ENCODE peak calls at places on chromosomes 11 and 22, in five cellular contexts. One of them, this sample, is unnamed.

GRCh38 chr22:20583471-20583922 is 76.1 kb downstream of the MED15 start:
- DNase-seq in CD8-positive, alpha-beta T cell: no peak
- DNase-seq in CD4-positive, alpha-beta memory T cell: no peak
- DNase-seq in keratinocyte: no peak
- DNase-seq in testis: no peak
- DNase-seq in this sample: no peak

GRCh38 chr11:104462346-104462745 is 298.4 kb upstream of the PDGFD start:
- DNase-seq in CD4-positive, alpha-beta memory T cell: no peak
- DNase-seq in CD8-positive, alpha-beta T cell: no peak
- DNase-seq in testis: no peak
- DNase-seq in keratinocyte: no peak
- DNase-seq in this sample: no peak

GRCh38 chr11:93547768-93548167 is 4.6 kb upstream of the SMCO4 start:
- DNase-seq in keratinocyte: no peak
- DNase-seq in testis: no peak
- DNase-seq in CD4-positive, alpha-beta memory T cell: no peak
- DNase-seq in CD8-positive, alpha-beta T cell: no peak
- DNase-seq in this sample: no peak

GRCh38 chr22:24435861-24436351 is 8.5 kb downstream of the ADORA2A start:
- DNase-seq in testis: no peak
- DNase-seq in CD4-positive, alpha-beta memory T cell: no peak
- DNase-seq in keratinocyte: no peak
- DNase-seq in CD8-positive, alpha-beta T cell: no peak
- DNase-seq in this sample: no peak

GRCh38 chr11:107071129-107071528 is 52.9 kb upstream of the GUCY1A2 start:
- DNase-seq in CD4-positive, alpha-beta memory T cell: no peak
- DNase-seq in testis: no peak
- DNase-seq in keratinocyte: no peak
- DNase-seq in CD8-positive, alpha-beta T cell: no peak
- DNase-seq in this sample: no peak

GRCh38 chr11:113593698-113594308 is 112.3 kb downstream of the TMPRSS5 start:
- DNase-seq in CD4-positive, alpha-beta memory T cell: no peak
- DNase-seq in keratinocyte: no peak
- DNase-seq in testis: no peak
- DNase-seq in CD8-positive, alpha-beta T cell: no peak
- DNase-seq in this sample: no peak

GRCh38 chr11:67345949-67346819 is 7.2 kb downstream of the POLD4 start:
- DNase-seq in testis: no peak
- DNase-seq in CD4-positive, alpha-beta memory T cell: peak
- DNase-seq in keratinocyte: no peak
- DNase-seq in CD8-positive, alpha-beta T cell: no peak
- DNase-seq in this sample: peak

GRCh38 chr11:25910090-25910489 is 421.8 kb upstream of the ANO3 start:
- DNase-seq in CD4-positive, alpha-beta memory T cell: no peak
- DNase-seq in testis: no peak
- DNase-seq in keratinocyte: no peak
- DNase-seq in CD8-positive, alpha-beta T cell: no peak
- DNase-seq in this sample: peak

GRCh38 chr22:42283288-42284229 is 13.1 kb upstream of the TCF20 start:
- DNase-seq in CD4-positive, alpha-beta memory T cell: peak
- DNase-seq in testis: no peak
- DNase-seq in CD8-positive, alpha-beta T cell: no peak
- DNase-seq in keratinocyte: no peak
- DNase-seq in this sample: no peak

GRCh38 chr22:30876925-30877553 is 91.5 kb downstream of the MORC2 start:
- DNase-seq in CD4-positive, alpha-beta memory T cell: no peak
- DNase-seq in keratinocyte: no peak
- DNase-seq in testis: peak
- DNase-seq in CD8-positive, alpha-beta T cell: no peak
- DNase-seq in this sample: no peak

GRCh38 chr22:32564170-32565001 is 89.8 kb downstream of the FBXO7 start:
- DNase-seq in CD8-positive, alpha-beta T cell: no peak
- DNase-seq in keratinocyte: no peak
- DNase-seq in CD4-positive, alpha-beta memory T cell: no peak
- DNase-seq in testis: peak
- DNase-seq in this sample: no peak

GRCh38 chr11:68582416-68583046 is 101.8 kb upstream of the GAL start:
- DNase-seq in testis: no peak
- DNase-seq in CD8-positive, alpha-beta T cell: no peak
- DNase-seq in CD4-positive, alpha-beta memory T cell: no peak
- DNase-seq in keratinocyte: no peak
- DNase-seq in this sample: no peak

GRCh38 chr11:114284914-114285313 is 11.3 kb upstream of the NNMT start:
- DNase-seq in CD8-positive, alpha-beta T cell: no peak
- DNase-seq in testis: no peak
- DNase-seq in CD4-positive, alpha-beta memory T cell: no peak
- DNase-seq in keratinocyte: no peak
- DNase-seq in this sample: no peak

GRCh38 chr11:61512435-61512834 is 3.9 kb downstream of the LRRC10B start:
- DNase-seq in keratinocyte: no peak
- DNase-seq in CD8-positive, alpha-beta T cell: no peak
- DNase-seq in CD4-positive, alpha-beta memory T cell: no peak
- DNase-seq in testis: no peak
- DNase-seq in this sample: no peak

GRCh38 chr11:24391165-24391564 is 105.7 kb upstream of the LUZP2 start:
- DNase-seq in CD4-positive, alpha-beta memory T cell: no peak
- DNase-seq in CD8-positive, alpha-beta T cell: no peak
- DNase-seq in testis: no peak
- DNase-seq in keratinocyte: no peak
- DNase-seq in this sample: peak

GRCh38 chr22:32281092-32281491 is 25.9 kb upstream of the SLC5A4 start:
- DNase-seq in testis: no peak
- DNase-seq in keratinocyte: peak
- DNase-seq in CD4-positive, alpha-beta memory T cell: no peak
- DNase-seq in CD8-positive, alpha-beta T cell: no peak
- DNase-seq in this sample: peak

GRCh38 chr22:36964110-36964509 is 50.7 kb downstream of the CSF2RB start:
- DNase-seq in CD8-positive, alpha-beta T cell: no peak
- DNase-seq in testis: no peak
- DNase-seq in CD4-positive, alpha-beta memory T cell: no peak
- DNase-seq in keratinocyte: no peak
- DNase-seq in this sample: no peak

GRCh38 chr11:89203814-89204213 is 26.1 kb downstream of the TYR start:
- DNase-seq in CD8-positive, alpha-beta T cell: no peak
- DNase-seq in keratinocyte: no peak
- DNase-seq in CD4-positive, alpha-beta memory T cell: no peak
- DNase-seq in testis: no peak
- DNase-seq in this sample: no peak

GRCh38 chr11:113553235-113553634 is 78.0 kb upstream of the DRD2 start:
- DNase-seq in testis: no peak
- DNase-seq in CD4-positive, alpha-beta memory T cell: no peak
- DNase-seq in keratinocyte: peak
- DNase-seq in CD8-positive, alpha-beta T cell: no peak
- DNase-seq in this sample: no peak

GRCh38 chr11:77602385-77603105 is 12.8 kb downstream of the AQP11 start:
- DNase-seq in keratinocyte: peak
- DNase-seq in CD4-positive, alpha-beta memory T cell: no peak
- DNase-seq in testis: no peak
- DNase-seq in CD8-positive, alpha-beta T cell: no peak
- DNase-seq in this sample: peak

GRCh38 chr11:68461284-68461861 is 821 bp downstream of the PPP6R3 start:
- DNase-seq in CD8-positive, alpha-beta T cell: no peak
- DNase-seq in CD4-positive, alpha-beta memory T cell: peak
- DNase-seq in keratinocyte: no peak
- DNase-seq in testis: no peak
- DNase-seq in this sample: no peak

GRCh38 chr11:92643827-92644226 is 325.6 kb upstream of the MTNR1B start:
- DNase-seq in testis: no peak
- DNase-seq in CD4-positive, alpha-beta memory T cell: no peak
- DNase-seq in keratinocyte: no peak
- DNase-seq in CD8-positive, alpha-beta T cell: no peak
- DNase-seq in this sample: no peak

GRCh38 chr11:128689946-128690745 is 3.7 kb upstream of the FLI1 start:
- DNase-seq in CD4-positive, alpha-beta memory T cell: no peak
- DNase-seq in testis: no peak
- DNase-seq in CD8-positive, alpha-beta T cell: no peak
- DNase-seq in keratinocyte: no peak
- DNase-seq in this sample: no peak

GRCh38 chr11:28938091-28938490 is 829.9 kb downstream of the METTL15 start:
- DNase-seq in keratinocyte: no peak
- DNase-seq in testis: no peak
- DNase-seq in CD8-positive, alpha-beta T cell: no peak
- DNase-seq in CD4-positive, alpha-beta memory T cell: no peak
- DNase-seq in this sample: no peak

GRCh38 chr11:122108192-122108799 is 7.7 kb downstream of the BLID start:
- DNase-seq in CD8-positive, alpha-beta T cell: no peak
- DNase-seq in testis: peak
- DNase-seq in keratinocyte: no peak
- DNase-seq in CD4-positive, alpha-beta memory T cell: no peak
- DNase-seq in this sample: no peak

GRCh38 chr11:104390696-104391095 is 226.7 kb upstream of the PDGFD start:
- DNase-seq in testis: no peak
- DNase-seq in CD8-positive, alpha-beta T cell: no peak
- DNase-seq in keratinocyte: no peak
- DNase-seq in CD4-positive, alpha-beta memory T cell: no peak
- DNase-seq in this sample: no peak

GRCh38 chr11:67060111-67060522 is 3.5 kb downstream of the RHOD start:
- DNase-seq in testis: no peak
- DNase-seq in CD8-positive, alpha-beta T cell: no peak
- DNase-seq in CD4-positive, alpha-beta memory T cell: no peak
- DNase-seq in keratinocyte: no peak
- DNase-seq in this sample: no peak

GRCh38 chr11:128686045-128686741 is 7.7 kb upstream of the FLI1 start:
- DNase-seq in keratinocyte: no peak
- DNase-seq in CD8-positive, alpha-beta T cell: no peak
- DNase-seq in testis: no peak
- DNase-seq in CD4-positive, alpha-beta memory T cell: no peak
- DNase-seq in this sample: no peak

GRCh38 chr11:93005239-93005638 is 35.8 kb downstream of the MTNR1B start:
- DNase-seq in keratinocyte: peak
- DNase-seq in CD8-positive, alpha-beta T cell: no peak
- DNase-seq in CD4-positive, alpha-beta memory T cell: no peak
- DNase-seq in testis: no peak
- DNase-seq in this sample: peak

DNA sequence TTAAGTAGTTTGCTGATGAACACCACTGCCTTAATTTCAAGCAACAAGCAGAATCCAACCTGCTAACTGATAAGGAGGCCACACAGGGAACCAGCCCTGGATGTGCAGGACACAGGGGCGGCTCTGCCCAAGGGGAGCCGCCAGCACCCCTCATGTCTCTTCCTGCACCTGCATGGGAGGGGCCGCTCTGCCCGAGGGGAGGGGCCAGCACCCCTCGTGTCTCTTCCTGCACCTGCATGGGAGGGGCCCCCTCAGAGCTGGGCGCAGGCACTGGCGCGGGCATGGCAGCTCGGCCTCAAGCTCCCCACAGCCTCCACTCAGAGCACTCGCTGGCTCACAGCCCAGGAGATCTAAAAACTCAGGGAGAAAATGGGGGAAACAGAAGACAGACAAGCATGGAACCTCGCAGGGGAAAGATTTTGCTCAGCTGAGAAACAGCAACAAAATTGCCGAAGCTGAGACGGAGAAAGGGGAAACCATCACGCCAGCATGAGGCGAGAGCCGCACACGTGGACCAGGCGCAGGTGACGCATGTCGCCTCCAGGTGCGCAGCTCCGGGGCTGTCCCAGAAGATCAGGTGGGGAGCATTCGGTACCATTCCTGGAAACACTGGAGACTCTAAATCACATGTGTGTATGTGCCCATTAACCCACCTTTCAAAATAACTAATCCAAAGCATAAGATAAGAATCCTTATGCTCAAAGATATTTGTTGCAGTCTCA is 121.9 kb downstream of the BRD1 start:
- DNase-seq in CD4-positive, alpha-beta memory T cell: no peak
- DNase-seq in keratinocyte: no peak
- DNase-seq in testis: no peak
- DNase-seq in CD8-positive, alpha-beta T cell: no peak
- DNase-seq in this sample: no peak
- H3K27ac ChIP-seq in CD4-positive, alpha-beta memory T cell: no peak
- H3K27ac ChIP-seq in keratinocyte: no peak
- H3K27ac ChIP-seq in testis: no peak
- H3K27ac ChIP-seq in CD8-positive, alpha-beta T cell: no peak
- H3K27ac ChIP-seq in this sample: no peak

GRCh38 chr11:64864135-64864472 is 14.3 kb downstream of the EHD1 start:
- DNase-seq in CD8-positive, alpha-beta T cell: no peak
- DNase-seq in testis: no peak
- DNase-seq in keratinocyte: no peak
- DNase-seq in CD4-positive, alpha-beta memory T cell: no peak
- DNase-seq in this sample: no peak

GRCh38 chr11:64863381-64864060 is 14.9 kb downstream of the EHD1 start:
- DNase-seq in testis: no peak
- DNase-seq in keratinocyte: no peak
- DNase-seq in CD4-positive, alpha-beta memory T cell: no peak
- DNase-seq in CD8-positive, alpha-beta T cell: no peak
- DNase-seq in this sample: no peak

GRCh38 chr11:64861227-64861970 is 16.9 kb upstream of the CDC42BPG start:
- DNase-seq in CD4-positive, alpha-beta memory T cell: peak
- DNase-seq in CD8-positive, alpha-beta T cell: no peak
- DNase-seq in keratinocyte: no peak
- DNase-seq in testis: no peak
- DNase-seq in this sample: no peak

GRCh38 chr11:64864473-64865285 is 13.7 kb downstream of the EHD1 start:
- DNase-seq in CD4-positive, alpha-beta memory T cell: no peak
- DNase-seq in testis: peak
- DNase-seq in CD8-positive, alpha-beta T cell: no peak
- DNase-seq in keratinocyte: no peak
- DNase-seq in this sample: no peak

GRCh38 chr11:64862914-64863313 is 15.5 kb downstream of the EHD1 start:
- DNase-seq in testis: no peak
- DNase-seq in CD4-positive, alpha-beta memory T cell: no peak
- DNase-seq in keratinocyte: no peak
- DNase-seq in CD8-positive, alpha-beta T cell: no peak
- DNase-seq in this sample: no peak
- H3K27ac ChIP-seq in testis: peak
- H3K27ac ChIP-seq in CD4-positive, alpha-beta memory T cell: peak
- H3K27ac ChIP-seq in keratinocyte: no peak
- H3K27ac ChIP-seq in CD8-positive, alpha-beta T cell: peak
- H3K27ac ChIP-seq in this sample: peak

GRCh38 chr11:20097319-20098221 is 62.7 kb downstream of the DBX1 start:
- DNase-seq in CD8-positive, alpha-beta T cell: no peak
- DNase-seq in keratinocyte: no peak
- DNase-seq in CD4-positive, alpha-beta memory T cell: no peak
- DNase-seq in testis: no peak
- DNase-seq in this sample: no peak
- H3K27ac ChIP-seq in CD8-positive, alpha-beta T cell: no peak
- H3K27ac ChIP-seq in keratinocyte: no peak
- H3K27ac ChIP-seq in CD4-positive, alpha-beta memory T cell: no peak
- H3K27ac ChIP-seq in testis: no peak
- H3K27ac ChIP-seq in this sample: peak

GRCh38 chr22:45804986-45805325 is 133.3 kb downstream of the ATXN10 start:
- DNase-seq in CD8-positive, alpha-beta T cell: no peak
- DNase-seq in CD4-positive, alpha-beta memory T cell: no peak
- DNase-seq in testis: no peak
- DNase-seq in keratinocyte: peak
- DNase-seq in this sample: peak
- H3K27ac ChIP-seq in CD8-positive, alpha-beta T cell: no peak
- H3K27ac ChIP-seq in CD4-positive, alpha-beta memory T cell: no peak
- H3K27ac ChIP-seq in testis: no peak
- H3K27ac ChIP-seq in keratinocyte: peak
- H3K27ac ChIP-seq in this sample: peak

This sample was measured in epithelial cell of prostate.